ENCODE peak calls at places on chromosomes 6 and 20, in four cellular contexts. O, G, H and K are unnamed samples.

GRCh38 chr6:134950482-134950881 is 581 bp upstream of the ALDH8A1 start:
- DNase-seq in O (no peak), G (no peak), H (no peak), K (no peak)

GRCh38 chr6:42784739-42785498 is 3.1 kb downstream of the BICRAL start:
- DNase-seq in O (no peak), G (no peak), H (no peak), K (no peak)

GRCh38 chr6:128513878-128514277 is 6.5 kb downstream of the PTPRK start:
- DNase-seq in O (no peak), G (no peak), H (no peak), K (no peak)

GRCh38 chr20:9889270-9889981 is 50.5 kb upstream of the PAK5 start:
- DNase-seq in O (no peak), G (no peak), H (no peak), K (no peak)

GRCh38 chr6:147063469-147064031 is 140.7 kb upstream of the STXBP5 start:
- DNase-seq in O (peak), G (no peak), H (no peak), K (no peak)

GRCh38 chr6:44593539-44593944 is 206.0 kb downstream of the CDC5L start:
- DNase-seq in O (peak), G (peak), H (peak), K (peak)

GRCh38 chr20:46249671-46250070 is 58.6 kb downstream of the CDH22 start:
- DNase-seq in O (no peak), G (no peak), H (no peak), K (no peak)

GRCh38 chr6:21024621-21025020 is 490.4 kb downstream of the CDKAL1 start:
- DNase-seq in O (no peak), G (no peak), H (no peak), K (no peak)

GRCh38 chr6:51562198-51562597 is 525.2 kb downstream of the PKHD1 start:
- DNase-seq in O (no peak), G (no peak), H (no peak), K (no peak)

GRCh38 chr6:106250997-106251396 is 74.6 kb downstream of the ATG5 start:
- DNase-seq in O (no peak), G (no peak), H (no peak), K (peak)

GRCh38 chr20:6426287-6426891 is 303.6 kb upstream of the FERMT1 start:
- DNase-seq in O (no peak), G (no peak), H (no peak), K (no peak)

GRCh38 chr6:152170702-152171667 is 363.5 kb downstream of the ESR1 start:
- DNase-seq in O (no peak), G (no peak), H (no peak), K (peak)

GRCh38 chr20:40192083-40192482 is 497.0 kb downstream of the MAFB start:
- DNase-seq in O (peak), G (no peak), H (no peak), K (no peak)

GRCh38 chr6:111984081-111984480 is 69.8 kb upstream of the CCN6 start:
- DNase-seq in O (no peak), G (no peak), H (no peak), K (no peak)

GRCh38 chr6:138485586-138486248 is 13.6 kb downstream of the NHSL1 start:
- DNase-seq in O (peak), G (peak), H (peak), K (no peak)

GRCh38 chr6:99353126-99353525 is 3.7 kb upstream of the FAXC start:
- DNase-seq in O (no peak), G (peak), H (peak), K (no peak)

GRCh38 chr20:36885355-36885754 is 9.4 kb downstream of the TLDC2 start:
- DNase-seq in O (no peak), G (no peak), H (no peak), K (no peak)

GRCh38 chr6:26156105-26156849 is 69.0 kb downstream of the HFE start:
- DNase-seq in O (peak), G (peak), H (peak), K (peak)

GRCh38 chr20:51541189-51542032 is 1.1 kb downstream of the NFATC2 start:
- DNase-seq in O (peak), G (peak), H (peak), K (peak)

DNA sequence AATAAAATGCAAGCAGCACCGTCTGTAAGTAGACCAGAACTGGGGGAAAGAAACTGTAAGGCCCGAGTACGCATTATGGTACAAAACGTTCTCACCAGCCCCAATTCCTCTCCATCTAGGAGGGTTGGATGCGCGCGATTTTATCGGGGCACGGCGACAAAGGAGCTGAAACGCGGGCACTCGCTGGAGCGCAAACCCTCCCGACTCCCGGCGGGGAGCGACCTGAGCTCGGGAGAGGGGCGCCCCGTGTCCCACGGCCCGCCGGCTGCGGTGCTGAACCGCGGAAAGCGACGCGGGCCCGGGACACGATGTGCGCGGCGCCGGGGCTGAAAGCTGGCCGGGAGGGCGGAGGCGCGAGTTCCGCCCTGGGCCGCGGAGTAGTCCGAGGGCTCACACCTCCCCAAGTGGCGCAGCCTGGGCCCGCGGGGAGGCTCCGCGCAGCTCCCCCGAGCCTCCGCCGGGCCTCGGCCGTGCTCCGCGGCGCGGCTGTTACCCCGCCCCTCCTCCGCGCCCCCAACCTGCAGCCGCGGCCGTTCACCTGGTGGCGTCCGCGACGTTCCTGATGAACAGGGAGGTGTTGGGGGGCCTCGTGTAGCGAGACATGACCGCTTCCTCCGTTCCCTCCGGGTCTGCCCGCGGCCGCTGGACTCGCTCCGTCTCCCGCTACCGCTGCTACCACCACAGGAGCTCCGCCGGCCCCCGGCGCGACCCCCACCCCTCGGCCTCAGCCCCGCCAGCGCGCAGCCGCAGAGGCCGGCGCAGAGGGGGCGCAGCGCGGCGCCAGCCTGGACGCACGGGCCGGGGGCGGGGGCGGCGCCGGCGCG is at the start of gene SRSF12:
- DNase-seq in O (peak), G (peak), H (peak), K (peak)
- TF ChIP-seq CTCF in O (no peak), G (no peak), H (no peak), K (no peak)

GRCh38 chr20:49821850-49822249 is 9.2 kb downstream of the SLC9A8 start:
- DNase-seq in O (peak), G (no peak), H (no peak), K (no peak)
- TF ChIP-seq CTCF in O (peak), G (no peak), H (no peak), K (no peak)

DNA sequence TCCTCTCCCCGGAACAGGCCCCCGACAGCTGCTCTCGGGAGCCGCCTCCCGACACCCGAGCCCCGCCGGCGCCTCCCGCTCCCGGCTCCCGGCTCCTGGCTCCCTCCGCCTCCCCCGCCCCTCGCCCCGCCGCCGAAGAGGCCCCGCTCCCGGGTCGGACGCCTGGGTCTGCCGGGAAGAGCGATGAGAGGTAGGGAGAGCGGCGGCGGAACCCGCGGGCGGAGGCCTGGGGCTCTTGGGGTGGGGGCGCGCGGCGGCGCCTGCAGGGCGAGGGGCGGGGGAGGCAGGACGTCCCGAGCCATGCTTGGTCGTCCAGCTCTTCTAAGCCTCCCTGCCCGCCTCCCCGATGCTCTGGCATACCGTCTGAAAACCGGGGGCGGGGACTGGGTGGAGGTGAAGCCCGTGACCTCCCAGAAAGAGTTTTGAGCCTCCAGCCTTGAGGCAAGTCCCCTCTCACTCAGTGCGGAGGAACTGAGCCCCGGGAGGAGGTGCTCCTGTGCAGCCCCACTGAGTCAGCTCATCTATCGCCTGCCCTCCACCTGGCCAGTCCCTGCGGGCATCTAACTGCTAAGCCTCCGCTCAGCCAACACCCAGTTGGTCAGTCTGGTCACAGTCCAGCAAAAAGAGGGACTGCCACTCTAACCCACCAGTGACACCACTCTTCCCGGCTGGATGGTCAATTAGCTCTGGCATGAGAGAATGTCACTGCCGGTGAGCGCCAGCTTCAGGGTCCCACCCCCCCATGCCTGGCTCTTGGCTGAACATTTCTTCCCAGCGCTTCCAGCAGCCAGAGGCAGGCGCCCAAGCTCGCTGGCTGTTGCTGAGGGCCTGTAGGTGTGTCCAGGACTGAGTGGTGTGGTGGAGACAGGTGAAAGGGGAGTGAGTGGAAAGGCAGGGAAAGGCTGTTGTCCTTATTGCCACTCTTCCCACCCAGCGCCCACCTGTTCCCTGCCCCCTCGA is 482 bp downstream of the DDR1 start:
- DNase-seq in O (no peak), G (peak), H (no peak), K (peak)
- TF ChIP-seq CTCF in O (no peak), G (no peak), H (no peak), K (no peak)

DNA sequence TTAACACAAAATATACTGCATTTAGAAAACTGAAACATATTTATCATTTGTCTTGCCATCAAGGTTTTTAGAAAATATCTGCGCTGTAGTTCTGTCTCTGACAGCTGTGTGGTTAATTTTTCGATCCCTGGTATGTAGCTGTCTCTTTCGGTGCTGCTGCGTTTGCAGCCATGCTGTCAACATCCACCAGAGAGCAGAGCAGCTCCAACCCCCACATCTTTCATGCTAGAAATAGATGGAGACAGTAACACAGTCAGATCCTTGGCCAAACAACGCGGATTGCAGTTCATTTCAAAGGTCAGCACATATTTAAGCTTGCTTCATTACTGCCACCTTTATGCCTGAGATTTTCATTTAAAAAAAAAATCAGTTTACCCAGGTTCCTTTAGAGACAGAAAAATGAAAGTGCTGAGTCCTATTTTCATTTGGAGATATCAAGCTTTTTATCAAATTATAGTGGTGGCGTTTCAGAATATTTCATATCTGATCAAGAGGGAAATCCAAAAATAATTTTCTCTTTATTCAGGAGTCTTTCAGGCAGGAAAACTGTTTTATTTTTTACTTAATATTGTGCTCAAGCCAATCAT is 157.7 kb upstream of the MMS22L start:
- DNase-seq in O (peak), G (peak), H (peak), K (no peak)
- TF ChIP-seq CTCF in O (peak), G (peak), H (peak), K (no peak)

DNA sequence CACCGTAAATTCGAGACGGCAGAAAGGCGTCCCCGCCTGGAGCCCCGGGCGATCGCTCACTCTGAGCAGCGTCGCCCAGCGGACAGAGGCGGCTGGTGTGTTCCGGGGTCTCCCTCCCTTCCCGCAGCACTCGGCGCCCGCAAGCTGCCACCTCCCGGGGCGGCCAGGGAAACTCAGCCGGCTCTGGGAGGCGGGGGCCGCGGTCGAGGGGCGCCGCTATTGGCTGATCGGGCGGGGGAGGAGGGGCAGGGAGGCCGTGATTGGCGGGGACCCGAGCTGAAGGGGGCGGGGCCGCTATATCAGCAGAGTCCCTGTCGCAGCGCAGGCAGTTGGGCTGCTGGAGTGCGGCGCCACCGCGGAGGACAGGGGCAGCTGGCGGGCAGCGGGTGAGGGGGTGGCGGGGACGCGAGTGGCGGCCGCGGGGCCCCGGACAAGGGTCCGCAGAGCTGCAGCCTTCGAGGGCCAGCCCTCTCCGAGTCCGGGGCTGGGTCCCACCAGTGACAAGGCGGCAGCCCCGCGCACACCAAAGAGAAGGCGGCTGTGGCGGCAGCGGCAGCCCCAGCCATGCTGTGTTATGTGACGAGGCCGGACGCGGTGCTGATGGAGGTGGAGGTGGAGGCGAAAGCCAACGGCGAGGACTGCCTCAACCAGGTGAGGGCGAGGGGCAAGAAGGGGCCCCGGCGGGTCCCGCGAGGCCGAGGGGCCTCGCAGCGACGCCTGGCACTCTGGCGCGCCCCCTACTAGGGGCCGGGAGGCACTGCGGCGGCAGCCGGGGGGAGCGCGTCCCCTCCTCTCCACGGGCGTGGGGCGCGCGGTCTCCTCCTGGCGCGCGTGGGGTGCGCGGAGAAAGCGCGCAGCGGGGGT is at the start of gene MYLIP:
- DNase-seq in O (peak), G (peak), H (peak), K (peak)
- TF ChIP-seq CTCF in O (peak), G (peak), H (peak), K (peak)

GRCh38 chr6:3456794-3457709 is at the start of gene SLC22A23:
- DNase-seq in O (peak), G (peak), H (peak), K (peak)
- TF ChIP-seq CTCF in O (peak), G (peak), H (peak), K (peak)

DNA sequence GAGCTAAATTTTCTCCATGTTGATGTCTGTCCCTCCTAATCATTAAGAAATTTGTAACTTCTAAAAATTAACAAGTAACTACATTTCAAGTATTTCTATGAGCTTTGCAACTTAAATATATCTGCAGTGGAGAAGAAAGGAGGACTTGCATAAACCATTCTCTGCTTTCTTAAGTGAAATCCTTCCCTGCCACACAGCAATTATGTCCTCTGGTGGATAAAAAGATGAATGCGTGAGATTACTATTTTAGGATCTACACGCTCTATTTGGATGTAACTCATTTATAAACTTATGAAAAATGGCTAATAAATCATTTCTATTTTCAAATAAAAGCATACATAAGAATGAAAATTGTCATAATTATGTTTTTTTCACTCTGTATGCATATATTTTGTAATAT is 338.0 kb upstream of the PTCHD4 start:
- DNase-seq in O (no peak), G (no peak), H (no peak), K (no peak)
- TF ChIP-seq CTCF in O (no peak), G (no peak), H (no peak), K (no peak)

GRCh38 chr6:150905769-150906168 is 40.3 kb downstream of the MTHFD1L start:
- DNase-seq in O (no peak), G (no peak), H (no peak), K (no peak)
- TF ChIP-seq CTCF in O (peak), G (peak), H (peak), K (no peak)

DNA sequence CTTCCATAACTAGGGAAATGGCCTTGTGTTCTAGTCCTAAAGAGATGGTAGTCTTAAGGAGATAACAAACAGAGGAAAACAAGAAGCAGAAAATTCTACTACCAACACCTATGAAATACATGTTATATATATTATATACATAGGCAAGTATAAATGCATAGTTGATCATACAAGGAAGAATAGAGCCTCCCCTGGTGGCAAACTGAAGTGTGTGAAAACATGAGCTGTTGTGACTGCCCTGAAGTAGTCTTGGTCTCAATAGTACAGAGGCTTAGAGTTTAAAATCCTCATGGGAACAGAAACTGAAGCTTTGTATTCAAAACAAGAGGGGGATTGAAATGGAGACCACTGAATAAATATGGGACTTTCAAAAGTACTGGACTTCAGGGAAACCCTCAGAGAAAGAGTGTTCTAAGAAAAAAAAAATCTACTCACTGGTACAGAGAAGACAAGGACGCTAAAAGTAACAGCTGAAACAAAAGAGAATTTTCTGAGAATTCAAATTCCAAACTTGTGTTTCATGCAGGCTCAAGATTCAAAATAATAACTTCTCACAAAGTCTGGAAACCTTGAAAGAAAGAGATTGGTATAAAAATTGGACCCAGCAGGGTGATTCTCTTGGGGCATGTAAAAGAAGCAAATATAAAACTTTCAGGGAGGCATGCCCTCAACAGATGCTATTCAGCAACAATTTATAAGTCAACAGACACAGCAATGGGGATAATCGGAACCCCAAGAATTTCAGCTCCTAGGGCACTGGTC is 59.7 kb upstream of the SAMD3 start:
- DNase-seq in O (peak), G (no peak), H (no peak), K (no peak)
- TF ChIP-seq CTCF in O (peak), G (peak), H (no peak), K (no peak)

GRCh38 chr20:32775240-32775991 is 13.2 kb downstream of the DNMT3B start:
- DNase-seq in O (no peak), G (no peak), H (no peak), K (no peak)
- TF ChIP-seq CTCF in O (no peak), G (no peak), H (no peak), K (no peak)